ENCODE peak calls at places on chromosomes 11 and 22, in eight cellular contexts. I is vagina; M is memory B cell; B is activated CD8-positive, alpha-beta T cell treated with anti-CD3 and anti-CD28 coated beads for 36 hours; C is iPS-NIHi11; S is stomach; H is psoas muscle; T is EL. F is an unnamed sample.

GRCh38 chr11:112172362-112172994 is 2.8 kb upstream of the BCO2 start:
- DNase-seq in I (no peak), M (no peak), B (no peak), C (no peak), S (no peak), H (no peak), T (peak), F (no peak)

GRCh38 chr22:44723801-44724200 is 21.8 kb downstream of the PRR5 start:
- DNase-seq in I (no peak), M (no peak), B (no peak), C (no peak), S (no peak), H (no peak), T (peak), F (no peak)

GRCh38 chr11:66970808-66971442 is 4.2 kb upstream of the C11orf86 start:
- DNase-seq in I (no peak), M (no peak), B (peak), C (no peak), S (no peak), H (peak), T (peak), F (no peak)

GRCh38 chr22:46737105-46737975 is 712 bp downstream of the CERK start:
- DNase-seq in I (no peak), M (peak), B (peak), C (peak), S (no peak), H (peak), T (peak), F (peak)

GRCh38 chr11:65355776-65356393 is 1.3 kb downstream of the TIGD3 start:
- DNase-seq in I (no peak), M (no peak), B (no peak), C (peak), S (no peak), H (peak), T (peak), F (peak)

GRCh38 chr11:57116654-57117053 is 65.1 kb upstream of the LRRC55 start:
- DNase-seq in I (no peak), M (no peak), B (peak), C (peak), S (peak), H (peak), T (peak), F (peak)

GRCh38 chr22:43893266-43893665 is 1.5 kb upstream of the PNPLA5 start:
- DNase-seq in I (no peak), M (no peak), B (no peak), C (no peak), S (no peak), H (no peak), T (no peak), F (no peak)

GRCh38 chr22:45564349-45565030 is 61.8 kb downstream of the FBLN1 start:
- DNase-seq in I (no peak), M (no peak), B (no peak), C (no peak), S (no peak), H (no peak), T (no peak), F (no peak)

GRCh38 chr22:35622132-35622913 is 5.2 kb upstream of the MB start:
- DNase-seq in I (no peak), M (no peak), B (no peak), C (peak), S (peak), H (peak), T (no peak), F (peak)

GRCh38 chr11:73140213-73141030 is 1.7 kb downstream of the FCHSD2 start:
- DNase-seq in I (no peak), M (no peak), B (peak), C (peak), S (peak), H (peak), T (peak), F (peak)

GRCh38 chr22:50627914-50628542 is at the start of gene ARSA:
- DNase-seq in I (peak), M (peak), B (peak), C (peak), S (peak), H (peak), T (peak), F (peak)

GRCh38 chr22:20436309-20437252 is 1.0 kb downstream of the SCARF2 start:
- DNase-seq in I (no peak), M (peak), B (no peak), C (peak), S (no peak), H (no peak), T (peak), F (peak)

F was measured in mucosa of descending colon.